ENCODE peak calls at places on chromosomes 11 and 22, in eight cellular contexts. Q, W, L, C, J, H, U and I are unnamed samples.

GRCh38 chr22:42229455-42230149 is 40.9 kb downstream of the TCF20 start:
- DNase-seq in C (no peak), H (no peak), U (no peak), Q (no peak), J (no peak), L (no peak), W (no peak), I (no peak)

GRCh38 chr11:83249972-83250593 is 36.1 kb downstream of the CCDC90B start:
- DNase-seq in J (peak), Q (no peak), C (peak), U (no peak), W (peak), H (no peak), L (peak), I (peak)

GRCh38 chr11:45702511-45702910 is 37.1 kb upstream of the CHST1 start:
- DNase-seq in J (peak), L (no peak), Q (no peak), U (no peak), C (no peak), H (no peak), W (no peak), I (no peak)

GRCh38 chr11:19816040-19816439 is 103.4 kb downstream of the NAV2 start:
- DNase-seq in L (no peak), Q (no peak), W (no peak), U (peak), C (no peak), H (no peak), J (no peak), I (no peak)

GRCh38 chr22:30637701-30638114 is 2.1 kb downstream of the SLC35E4 start:
- DNase-seq in H (no peak), C (no peak), J (no peak), L (no peak), U (no peak), W (no peak), Q (no peak), I (no peak)

GRCh38 chr11:73944901-73945300 is 5.9 kb upstream of the DNAJB13 start:
- DNase-seq in Q (no peak), U (no peak), J (no peak), C (no peak), W (no peak), L (no peak), H (no peak), I (no peak)

GRCh38 chr11:85941380-85941973 is 86.3 kb downstream of the CCDC83 start:
- DNase-seq in J (peak), L (peak), Q (no peak), U (no peak), W (peak), H (peak), C (peak), I (peak)

GRCh38 chr22:19876314-19876940 is 21.8 kb upstream of the GNB1L start:
- DNase-seq in W (no peak), L (no peak), H (no peak), J (no peak), Q (no peak), C (no peak), U (peak), I (no peak)

GRCh38 chr22:35955546-35955945 is 73.1 kb downstream of the RBFOX2 start:
- DNase-seq in L (no peak), H (no peak), C (no peak), Q (no peak), W (no peak), U (no peak), J (no peak), I (no peak)

GRCh38 chr22:43168416-43169309 is 17.3 kb downstream of the TSPO start:
- DNase-seq in Q (no peak), U (no peak), W (no peak), J (no peak), C (no peak), L (no peak), H (no peak), I (no peak)

GRCh38 chr11:94638902-94639373 is 71.8 kb downstream of the PIWIL4 start:
- DNase-seq in Q (no peak), W (no peak), U (no peak), H (no peak), J (no peak), L (no peak), C (peak), I (no peak)

GRCh38 chr11:63022422-63022821 is 6.8 kb upstream of the SLC22A8 start:
- DNase-seq in J (no peak), U (no peak), C (no peak), H (no peak), L (no peak), W (no peak), Q (no peak), I (no peak)

GRCh38 chr11:64760759-64761417 is 1.1 kb upstream of the PYGM start:
- DNase-seq in W (no peak), Q (no peak), H (no peak), C (no peak), L (no peak), J (no peak), U (peak), I (no peak)

GRCh38 chr22:49753961-49754673 is 73.6 kb downstream of the BRD1 start:
- DNase-seq in C (no peak), H (no peak), W (no peak), L (no peak), U (no peak), Q (no peak), J (no peak), I (no peak)

GRCh38 chr22:33921576-33922181 is 1.4 kb upstream of the LARGE1 start:
- DNase-seq in Q (peak), C (peak), U (peak), J (peak), L (peak), W (peak), H (no peak), I (peak)

GRCh38 chr22:28019360-28019759 is 100.3 kb upstream of the PITPNB start:
- DNase-seq in U (peak), Q (no peak), J (no peak), H (no peak), L (peak), W (no peak), C (peak), I (no peak)

GRCh38 chr11:131186629-131187075 is 183.8 kb upstream of the NTM start:
- DNase-seq in J (no peak), L (no peak), W (no peak), C (peak), H (no peak), Q (no peak), U (no peak), I (no peak)

GRCh38 chr11:23423119-23423518 is 562.8 kb upstream of the CCDC179 start:
- DNase-seq in W (no peak), H (no peak), L (no peak), C (no peak), Q (no peak), J (no peak), U (no peak), I (no peak)

GRCh38 chr11:30619767-30620166 is 33.6 kb upstream of the MPPED2 start:
- DNase-seq in W (no peak), J (no peak), U (no peak), C (no peak), H (no peak), L (no peak), Q (no peak), I (no peak)

GRCh38 chr11:2990617-2991476 is 1.3 kb downstream of the NAP1L4 start:
- DNase-seq in C (peak), W (peak), H (peak), L (peak), Q (peak), U (no peak), J (no peak), I (no peak)

GRCh38 chr11:63762662-63763505 is 5.7 kb downstream of the ZFTA start:
- DNase-seq in J (no peak), C (no peak), H (no peak), L (no peak), W (no peak), U (peak), Q (peak), I (no peak)

GRCh38 chr11:125093502-125093901 is 17.9 kb downstream of the TMEM218 start:
- DNase-seq in U (no peak), H (no peak), Q (no peak), J (no peak), C (no peak), W (no peak), L (no peak), I (no peak)